ENCODE peak calls at places on chromosomes 6 and 20, in five cellular contexts. J is pons, X is T-helper 2 cell, N is HS-27A, R is hypothalamus. K is an unnamed sample.

GRCh38 chr6:63611560-63611959 is 24.0 kb upstream of the PHF3 start:
- DNase-seq in J (no peak), X (no peak), N (no peak), R (no peak), K (no peak)

GRCh38 chr6:27241443-27241842 is 6.1 kb upstream of the PRSS16 start:
- DNase-seq in J (no peak), X (no peak), N (no peak), R (no peak), K (no peak)

GRCh38 chr6:143549630-143550268 is 38.2 kb upstream of the FUCA2 start:
- DNase-seq in J (no peak), X (no peak), N (no peak), R (no peak), K (no peak)

GRCh38 chr6:16903470-16903869 is 142.2 kb upstream of the ATXN1 start:
- DNase-seq in J (peak), X (no peak), N (no peak), R (no peak), K (no peak)

GRCh38 chr6:92371211-92371610 is 1048.1 kb downstream of the EPHA7 start:
- DNase-seq in J (no peak), X (no peak), N (no peak), R (no peak), K (no peak)

GRCh38 chr6:44704240-44705150 is 317.0 kb downstream of the CDC5L start:
- DNase-seq in J (no peak), X (no peak), N (no peak), R (no peak), K (no peak)

GRCh38 chr6:168541307-168541706 is 100.3 kb downstream of the SMOC2 start:
- DNase-seq in J (no peak), X (no peak), N (no peak), R (no peak), K (no peak)

GRCh38 chr6:7129360-7129759 is 21.6 kb downstream of the RREB1 start:
- DNase-seq in J (no peak), X (no peak), N (no peak), R (no peak), K (no peak)

GRCh38 chr6:134165827-134166226 is 113.4 kb upstream of the SLC2A12 start:
- DNase-seq in J (no peak), X (no peak), N (no peak), R (no peak), K (no peak)

GRCh38 chr6:46638650-46639049 is 14.0 kb downstream of the CYP39A1 start:
- DNase-seq in J (no peak), X (no peak), N (no peak), R (no peak), K (no peak)

GRCh38 chr20:5073154-5074049 is 46.4 kb downstream of the PCNA start:
- DNase-seq in J (peak), X (no peak), N (peak), R (peak), K (peak)

GRCh38 chr20:20593447-20594170 is 118.8 kb downstream of the RALGAPA2 start:
- DNase-seq in J (peak), X (no peak), N (peak), R (peak), K (peak)

GRCh38 chr20:62576815-62577214 is 65.5 kb upstream of the SLCO4A1 start:
- DNase-seq in J (no peak), X (no peak), N (no peak), R (no peak), K (no peak)

GRCh38 chr6:132445201-132445951 is 44.1 kb upstream of the MOXD1 start:
- DNase-seq in J (no peak), X (no peak), N (peak), R (no peak), K (no peak)

GRCh38 chr6:11805259-11806053 is 26.9 kb upstream of the ADTRP start:
- DNase-seq in J (no peak), X (no peak), N (no peak), R (no peak), K (no peak)

GRCh38 chr6:125018136-125018535 is 55.9 kb downstream of the RNF217 start:
- DNase-seq in J (no peak), X (no peak), N (no peak), R (no peak), K (no peak)

GRCh38 chr6:40545954-40546353 is 41.2 kb downstream of the LRFN2 start:
- DNase-seq in J (no peak), X (no peak), N (no peak), R (no peak), K (no peak)

GRCh38 chr6:167141667-167142432 is 15.9 kb downstream of the GPR31 start:
- DNase-seq in J (peak), X (no peak), N (no peak), R (peak), K (peak)

GRCh38 chr6:3775386-3775785 is 23.9 kb upstream of the PXDC1 start:
- DNase-seq in J (no peak), X (no peak), N (no peak), R (no peak), K (no peak)

GRCh38 chr6:45479834-45480696 is 102.3 kb upstream of the SUPT3H start:
- DNase-seq in J (peak), X (no peak), N (no peak), R (no peak), K (no peak)

GRCh38 chr6:14072084-14072483 is 45.5 kb upstream of the CD83 start:
- DNase-seq in J (no peak), X (no peak), N (no peak), R (no peak), K (no peak)

K was measured in G401.